ENCODE peak calls at places on chromosomes 1 and 21, in six cellular contexts. A, P, M, F, O and T are unnamed samples.

GRCh38 chr1:228376651-228377631 is 29.7 kb downstream of the TRIM11 start:
- DNase-seq in F (no peak), A (peak), M (no peak), P (no peak), O (no peak), T (peak)

GRCh38 chr1:152436593-152437338 is 22.7 kb upstream of the CRNN start:
- DNase-seq in P (no peak), F (no peak), A (no peak), O (no peak), M (no peak), T (no peak)

GRCh38 chr1:38073926-38074677 is 27.5 kb upstream of the POU3F1 start:
- DNase-seq in F (no peak), M (no peak), O (no peak), P (no peak), A (no peak), T (no peak)

GRCh38 chr1:67732750-67733151 is 47.8 kb downstream of the GADD45A start:
- DNase-seq in P (no peak), O (no peak), M (no peak), A (no peak), F (no peak), T (no peak)

GRCh38 chr21:45640888-45641479 is 2.5 kb upstream of the PCBP3 start:
- DNase-seq in F (no peak), M (no peak), A (no peak), P (no peak), O (no peak), T (peak)

GRCh38 chr1:85573348-85573747 is 7.2 kb upstream of the CCN1 start:
- DNase-seq in O (no peak), A (no peak), M (no peak), F (no peak), P (no peak), T (no peak)

GRCh38 chr1:41649445-41650175 is 165.1 kb upstream of the EDN2 start:
- DNase-seq in M (no peak), P (no peak), F (no peak), O (no peak), A (no peak), T (no peak)

GRCh38 chr1:85179517-85179916 is 21.3 kb downstream of the SYDE2 start:
- DNase-seq in M (no peak), A (no peak), P (no peak), F (no peak), O (no peak), T (no peak)

GRCh38 chr1:235893840-235894239 is 27.1 kb upstream of the LYST start:
- DNase-seq in F (no peak), P (no peak), A (no peak), M (no peak), O (no peak), T (no peak)

GRCh38 chr1:11505591-11506538 is 26.9 kb downstream of the DISP3 start:
- DNase-seq in A (no peak), O (no peak), F (no peak), M (no peak), P (no peak), T (no peak)

GRCh38 chr1:74467786-74468377 is 44.5 kb downstream of the LRRC53 start:
- DNase-seq in M (no peak), F (no peak), A (no peak), O (no peak), P (no peak), T (no peak)

GRCh38 chr1:61053712-61054608 is 28.4 kb upstream of the NFIA start:
- DNase-seq in F (no peak), O (no peak), P (no peak), M (no peak), A (peak), T (peak)

GRCh38 chr1:218345673-218346390 is 696 bp downstream of the TGFB2 start:
- DNase-seq in F (peak), P (peak), O (no peak), A (peak), M (no peak), T (peak)

GRCh38 chr1:71343686-71344416 is 263.0 kb upstream of the ZRANB2 start:
- DNase-seq in M (no peak), F (no peak), O (no peak), A (no peak), P (no peak), T (no peak)

GRCh38 chr1:15732686-15733081 is 3.4 kb upstream of the SLC25A34 start:
- DNase-seq in A (no peak), F (no peak), O (no peak), P (no peak), M (no peak), T (no peak)

GRCh38 chr1:218409946-218410510 is 64.9 kb downstream of the TGFB2 start:
- DNase-seq in F (no peak), M (peak), O (no peak), A (no peak), P (no peak), T (no peak)

GRCh38 chr1:54299037-54299436 is 99.1 kb downstream of the MRPL37 start:
- DNase-seq in O (no peak), A (peak), M (no peak), P (no peak), F (no peak), T (no peak)

GRCh38 chr1:41819843-41820242 is 98.9 kb downstream of the HIVEP3 start:
- DNase-seq in O (no peak), P (no peak), F (no peak), M (no peak), A (no peak), T (no peak)

GRCh38 chr21:27759091-27759659 is 792.3 kb upstream of the ADAMTS5 start:
- DNase-seq in P (no peak), M (no peak), A (peak), F (no peak), O (peak), T (peak)

GRCh38 chr1:36673207-36673606 is 190.5 kb upstream of the CSF3R start:
- DNase-seq in P (no peak), F (no peak), M (no peak), A (no peak), O (peak), T (no peak)

GRCh38 chr1:27357281-27358037 is 9.3 kb downstream of the MAP3K6 start:
- DNase-seq in P (peak), M (no peak), F (peak), O (peak), A (peak), T (peak)

GRCh38 chr21:43206231-43207042 is 37.6 kb downstream of the CRYAA start:
- DNase-seq in F (no peak), P (no peak), M (no peak), O (no peak), A (no peak), T (no peak)

GRCh38 chr1:118563969-118564951 is 379.2 kb upstream of the SPAG17 start:
- DNase-seq in O (no peak), F (no peak), P (no peak), M (no peak), A (no peak), T (no peak)

GRCh38 chr1:32111040-32111628 is 3.3 kb downstream of the KPNA6 start:
- DNase-seq in O (no peak), F (no peak), P (no peak), A (no peak), M (no peak), T (no peak)

GRCh38 chr1:11316701-11317100 is 43.7 kb downstream of the UBIAD1 start:
- DNase-seq in F (no peak), M (no peak), P (no peak), O (no peak), A (no peak), T (no peak)

GRCh38 chr21:46667735-46668380 is 32.4 kb downstream of the PRMT2 start:
- DNase-seq in O (no peak), A (no peak), F (no peak), P (no peak), M (peak), T (no peak)

GRCh38 chr1:160149235-160149634 is 2.2 kb upstream of the ATP1A4 start:
- DNase-seq in O (no peak), A (no peak), P (no peak), M (no peak), F (no peak), T (no peak)

GRCh38 chr1:165827199-165828102 is at the start of gene UCK2:
- DNase-seq in A (peak), M (no peak), O (peak), P (peak), F (peak), T (peak)
- TF ChIP-seq CTCF in A (peak), M (no peak), O (no peak), P (no peak), F (no peak), T (no peak)

DNA sequence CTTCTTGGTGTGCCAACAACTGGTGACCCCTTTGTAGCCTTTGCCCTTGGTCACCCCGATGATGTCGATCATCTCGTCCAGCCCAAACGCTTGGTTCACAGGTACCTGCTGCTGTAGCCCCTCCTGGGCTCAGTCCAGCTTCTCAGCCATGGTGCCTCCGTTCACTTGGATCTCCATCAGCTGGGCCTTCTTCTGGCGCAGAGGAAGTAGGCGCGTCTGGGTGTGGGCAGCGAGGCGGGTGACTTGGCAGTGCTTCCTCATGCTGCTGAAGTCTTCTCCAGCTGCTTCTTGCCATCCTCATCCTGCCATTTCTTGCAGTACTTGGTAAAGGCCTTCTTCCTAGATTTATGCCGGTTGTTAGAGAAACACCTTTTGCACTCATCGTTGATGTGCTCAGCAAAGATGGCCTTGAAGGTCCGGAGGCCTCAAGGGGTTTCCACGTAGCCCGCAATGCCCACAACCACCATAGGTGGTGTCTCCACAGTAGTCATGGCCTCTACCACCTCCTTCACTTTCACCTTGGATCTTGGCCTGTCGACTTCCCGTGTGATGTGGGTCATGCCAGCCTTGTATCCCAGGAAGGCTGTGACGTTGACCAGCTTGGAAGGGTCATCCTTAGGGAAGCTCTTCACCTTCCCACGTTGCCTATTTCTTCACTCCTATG is 13.0 kb downstream of the DOP1B start:
- DNase-seq in F (no peak), O (no peak), P (no peak), M (no peak), A (peak), T (no peak)
- TF ChIP-seq CTCF in F (no peak), O (peak), P (no peak), M (peak), A (no peak), T (no peak)

DNA sequence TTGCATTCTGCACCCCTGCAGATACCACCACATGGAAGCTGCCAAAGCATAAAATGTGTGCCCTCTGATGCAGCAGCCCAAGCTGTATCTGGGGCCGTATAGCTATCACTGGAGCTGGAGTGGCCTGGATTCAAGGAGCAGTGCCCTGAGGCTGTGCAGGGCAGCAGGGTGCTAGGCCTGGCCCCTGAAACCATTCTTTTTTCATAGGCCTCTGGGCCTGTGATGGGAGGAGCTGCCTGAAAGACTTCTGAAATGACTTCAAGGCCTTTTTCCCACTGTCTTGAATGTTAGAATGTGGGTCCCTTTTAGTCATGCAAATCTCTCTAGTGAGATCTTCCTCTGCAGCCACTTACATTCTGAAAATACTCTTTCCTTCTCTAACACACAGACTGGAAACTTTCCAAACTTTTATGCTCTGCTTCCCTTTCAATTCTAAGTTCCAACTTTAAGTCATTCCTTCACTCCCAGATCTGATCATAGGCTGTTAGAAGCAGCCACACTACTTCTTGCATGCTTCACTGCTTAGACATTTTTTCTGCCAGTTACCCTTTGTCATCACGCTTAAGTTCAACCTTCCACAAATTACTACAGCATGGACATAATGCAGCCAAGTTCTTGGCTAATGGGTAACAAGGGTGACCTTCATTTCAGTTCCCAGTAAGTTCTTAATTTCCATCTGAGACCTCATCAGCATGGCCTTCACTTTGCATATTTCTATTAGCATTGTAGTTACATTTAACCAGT is 42.4 kb downstream of the DRAM2 start:
- DNase-seq in A (no peak), M (no peak), P (no peak), O (no peak), F (no peak), T (no peak)
- TF ChIP-seq CTCF in A (no peak), M (no peak), P (no peak), O (no peak), F (no peak), T (no peak)

GRCh38 chr1:89844236-89844807 is 23.5 kb downstream of the LRRC8D start:
- DNase-seq in P (no peak), A (no peak), O (no peak), F (no peak), M (no peak), T (no peak)

GRCh38 chr1:89844860-89845259 is 24.0 kb downstream of the LRRC8D start:
- DNase-seq in M (no peak), A (no peak), F (no peak), P (no peak), O (no peak), T (no peak)

GRCh38 chr1:89842547-89843278 is 21.9 kb downstream of the LRRC8D start:
- DNase-seq in O (no peak), M (no peak), P (no peak), A (no peak), F (no peak), T (no peak)

GRCh38 chr1:89841507-89841906 is 20.7 kb downstream of the LRRC8D start:
- DNase-seq in F (no peak), P (no peak), O (no peak), A (no peak), M (no peak), T (no peak)

GRCh38 chr1:89843279-89844121 is 22.7 kb downstream of the LRRC8D start:
- DNase-seq in O (no peak), M (no peak), P (peak), F (peak), A (peak), T (peak)
- TF ChIP-seq CTCF in O (peak), M (peak), P (peak), F (peak), A (peak), T (peak)

DNA sequence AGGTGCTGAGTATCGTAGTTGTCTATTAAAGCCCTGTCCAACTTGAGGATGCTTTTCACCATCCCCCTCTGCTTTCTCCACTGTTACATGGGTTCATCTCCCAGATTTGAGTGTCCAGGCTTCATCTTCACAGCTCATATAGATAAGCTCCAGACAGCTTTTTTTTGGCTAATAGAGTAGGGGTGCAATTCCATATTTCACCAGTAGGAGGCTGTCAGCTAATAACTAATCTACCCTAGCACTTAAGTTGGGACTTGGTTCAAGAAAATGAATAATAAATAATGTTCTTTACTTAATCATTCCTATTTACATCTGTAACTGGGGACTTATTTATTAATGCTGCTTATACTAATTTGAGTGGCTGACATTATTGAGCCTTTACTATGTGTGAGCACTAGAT is 124.5 kb downstream of the IGSF21 start:
- DNase-seq in M (no peak), F (no peak), P (no peak), A (no peak), O (no peak), T (no peak)
- TF ChIP-seq CTCF in M (peak), F (no peak), P (peak), A (no peak), O (no peak), T (peak)

GRCh38 chr21:31347435-31348032 is 3.5 kb upstream of the TIAM1 start:
- DNase-seq in O (no peak), F (no peak), M (no peak), P (no peak), A (no peak), T (no peak)
- TF ChIP-seq CTCF in O (peak), F (no peak), M (peak), P (peak), A (peak), T (no peak)